ENCODE peak calls at places on chromosome 1, in ten cellular contexts. C, O, D, A, Z, F, N, H, I and Q are unnamed samples.

GRCh38 chr1:196651637-196652215 is at the start of gene CFH:
- DNase-seq in O (no peak), C (peak; percentile 9), I (peak; percentile 33), D (peak; percentile 56), A (no peak), H (peak; percentile 89), N (no peak), Z (no peak), F (peak; percentile 81), Q (peak; percentile 73)

GRCh38 chr1:92961131-92961895 is at the start of gene DIPK1A:
- DNase-seq in N (peak; percentile 29), H (peak; percentile 85), D (no peak), I (peak; percentile 64), A (peak; percentile 59), F (peak; percentile 46), C (peak; percentile 76), O (peak; percentile 94), Z (peak; percentile 60), Q (peak; percentile 81)

GRCh38 chr1:207335695-207336363 is 14.4 kb downstream of the CD55 start:
- DNase-seq in F (peak; percentile 51), A (no peak), C (no peak), D (no peak), I (no peak), H (no peak), N (no peak), Z (no peak), O (peak; percentile 41), Q (peak; percentile 37)

GRCh38 chr1:86156571-86157455 is at the start of gene COL24A1:
- DNase-seq in C (peak; percentile 41), H (peak; percentile 63), D (no peak), A (no peak), F (peak; percentile 56), N (no peak), Z (no peak), O (peak; percentile 89), I (peak; percentile 19), Q (peak; percentile 64)

GRCh38 chr1:101290922-101291561 is 54.2 kb downstream of the S1PR1 start:
- DNase-seq in O (no peak), N (no peak), A (no peak), F (no peak), Z (no peak), I (no peak), C (no peak), H (no peak), D (no peak), Q (no peak)

GRCh38 chr1:11845641-11846335 is 1.8 kb downstream of the NPPA start:
- DNase-seq in F (peak; percentile 24), D (no peak), I (peak; percentile 57), N (no peak), H (peak; percentile 33), A (no peak), C (no peak), Z (no peak), O (no peak), Q (no peak)

GRCh38 chr1:199033709-199034108 is 394.9 kb downstream of the PTPRC start:
- DNase-seq in Z (no peak), I (no peak), A (no peak), F (no peak), O (no peak), N (no peak), C (no peak), D (no peak), H (no peak), Q (no peak)

GRCh38 chr1:218433744-218434143 is 88.6 kb downstream of the TGFB2 start:
- DNase-seq in Z (no peak), D (no peak), O (no peak), C (no peak), A (no peak), F (peak; percentile 66), N (no peak), H (peak; percentile 72), I (no peak), Q (no peak)

GRCh38 chr1:25795955-25796806 is 3.8 kb upstream of the SELENON start:
- DNase-seq in D (no peak), A (no peak), H (no peak), I (peak; percentile 16), N (no peak), F (no peak), Z (no peak), O (no peak), C (no peak), Q (no peak)